ENCODE peak calls at places on chromosome 10, in six cellular contexts. K is uterus; H is fibroblast of lung; L is naive thymus-derived CD4-positive, alpha-beta T cell; I is neuronal stem cell; F is breast epithelium. Q is an unnamed sample.
A peak's percentile ranks its signal among the peaks of the same experiment; 100 is the strongest.

GRCh38 chr10:86642499-86642898 is 11.8 kb upstream of the OPN4 start:
- DNase-seq in K (no peak), H (no peak), L (no peak), I (no peak), F (no peak), Q (no peak)

GRCh38 chr10:50470345-50470744 is 153.4 kb downstream of the SGMS1 start:
- DNase-seq in K (no peak), H (no peak), L (no peak), I (no peak), F (no peak), Q (no peak)

GRCh38 chr10:85602306-85602705 is 764.3 kb downstream of the GRID1 start:
- DNase-seq in K (no peak), H (no peak), L (no peak), I (no peak), F (no peak), Q (no peak)

GRCh38 chr10:76185476-76186255 is 754.2 kb downstream of the LRMDA start:
- DNase-seq in K (no peak), H (no peak), L (no peak), I (no peak), F (no peak), Q (no peak)

GRCh38 chr10:31125789-31126188 is 94.1 kb upstream of the ZNF438 start:
- DNase-seq in K (no peak), H (no peak), L (no peak), I (no peak), F (no peak), Q (no peak)

GRCh38 chr10:69839696-69840345 is 38.1 kb downstream of the COL13A1 start:
- DNase-seq in K (no peak), H (peak; percentile 55), L (no peak), I (no peak), F (peak; percentile 27), Q (peak; percentile 23)

GRCh38 chr10:71297343-71297742 is 21.7 kb upstream of the SLC29A3 start:
- DNase-seq in K (no peak), H (no peak), L (no peak), I (no peak), F (no peak), Q (no peak)

GRCh38 chr10:22245567-22245966 is 27.8 kb upstream of the EBLN1 start:
- DNase-seq in K (no peak), H (no peak), L (no peak), I (no peak), F (no peak), Q (no peak)

GRCh38 chr10:58743466-58744115 is 230.9 kb downstream of the BICC1 start:
- DNase-seq in K (no peak), H (no peak), L (no peak), I (peak; percentile 41), F (no peak), Q (no peak)

GRCh38 chr10:68925489-68925888 is 24.4 kb downstream of the DDX50 start:
- DNase-seq in K (no peak), H (no peak), L (no peak), I (no peak), F (no peak), Q (no peak)

GRCh38 chr10:113458944-113459343 is 93.9 kb upstream of the HABP2 start:
- DNase-seq in K (no peak), H (no peak), L (no peak), I (no peak), F (no peak), Q (no peak)

GRCh38 chr10:78868048-78868447 is 200.7 kb upstream of the ZMIZ1 start:
- DNase-seq in K (no peak), H (no peak), L (no peak), I (no peak), F (no peak), Q (no peak)

GRCh38 chr10:78865518-78865835 is 203.3 kb upstream of the ZMIZ1 start:
- DNase-seq in K (no peak), H (peak; percentile 5), L (no peak), I (no peak), F (peak; percentile 27), Q (peak; percentile 67)

GRCh38 chr10:78865931-78866717 is 202.6 kb upstream of the ZMIZ1 start:
- DNase-seq in K (no peak), H (no peak), L (no peak), I (no peak), F (no peak), Q (no peak)

GRCh38 chr10:78867555-78867939 is 201.2 kb upstream of the ZMIZ1 start:
- DNase-seq in K (no peak), H (no peak), L (no peak), I (no peak), F (no peak), Q (no peak)

DNA sequence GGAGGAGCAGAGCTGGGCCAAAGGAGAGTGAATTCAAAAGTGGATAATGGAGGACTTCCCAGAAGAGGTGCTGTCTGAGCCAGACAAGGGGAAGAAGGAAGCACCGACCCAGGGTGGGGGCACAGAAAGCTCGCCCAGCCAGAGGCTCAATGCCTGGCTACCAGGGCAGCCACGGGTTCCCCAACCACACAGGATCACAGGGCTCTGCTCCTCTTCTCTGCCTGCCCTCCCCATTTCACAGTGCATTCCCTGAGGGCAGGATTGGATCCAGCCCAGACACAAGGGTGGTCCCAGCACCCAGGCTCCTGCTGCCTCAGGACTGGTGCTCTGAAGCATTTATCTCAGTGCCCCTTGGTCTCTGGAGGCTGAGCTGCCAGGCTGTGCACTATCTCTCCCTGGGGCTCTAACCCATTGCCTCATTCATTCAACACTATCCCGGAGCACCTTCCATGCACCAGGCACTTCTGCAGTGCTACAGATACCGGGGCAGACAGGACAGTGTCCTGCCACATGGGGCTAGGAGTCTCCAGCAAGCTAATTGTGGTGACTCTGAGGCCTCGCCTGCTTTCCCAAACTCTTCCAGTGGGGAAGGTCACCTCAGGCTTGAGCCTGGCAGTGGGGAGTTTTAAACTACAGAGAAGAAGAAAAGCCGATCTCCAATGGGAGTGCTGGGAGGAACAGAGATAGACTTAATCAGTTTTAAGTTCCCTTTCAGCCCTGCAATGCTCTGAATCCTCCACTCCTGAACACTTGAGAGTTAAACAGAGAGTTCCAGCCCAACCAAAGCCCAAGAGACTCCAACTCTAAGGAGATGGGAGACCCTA is 201.8 kb upstream of the ZMIZ1 start:
- DNase-seq in K (no peak), H (no peak), L (no peak), I (no peak), F (no peak), Q (no peak)
- H3K9me3 ChIP-seq in K (no peaks in the 10 kb centered on the region), H (no peaks in the 10 kb centered on the region), L (no peaks in the 10 kb centered on the region), I (no peaks in the 10 kb centered on the region), F (no peaks in the 10 kb centered on the region), Q (no peaks in the 10 kb centered on the region)

DNA sequence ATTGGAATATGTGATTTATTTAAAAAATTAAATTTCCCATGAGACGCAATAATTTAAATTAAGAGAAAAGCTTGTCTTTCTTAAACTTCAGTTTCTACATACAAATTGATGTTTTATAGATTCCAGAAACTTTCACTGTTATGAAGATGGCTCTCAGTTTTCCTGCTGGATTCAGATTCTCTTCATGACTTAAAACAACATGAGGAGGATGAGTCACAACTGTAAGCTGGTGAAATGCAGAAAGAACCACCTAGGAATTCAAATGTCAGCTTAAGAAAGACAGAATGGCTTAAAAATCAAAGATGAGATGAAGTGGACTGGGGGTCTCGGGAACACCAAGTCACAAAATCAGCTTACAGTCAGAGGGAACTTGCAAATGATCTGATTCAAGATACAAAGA is 280.0 kb downstream of the KCNMA1 start:
- DNase-seq in K (no peak), H (peak; percentile 72), L (no peak), I (no peak), F (no peak), Q (no peak)
- H3K27ac ChIP-seq in K (peak overlapping the region; percentile 60), H (peak overlapping the region; percentile 69), L (no peak overlapping the region), I (no peak overlapping the region), F (no peak overlapping the region), Q (no peak overlapping the region)

DNA sequence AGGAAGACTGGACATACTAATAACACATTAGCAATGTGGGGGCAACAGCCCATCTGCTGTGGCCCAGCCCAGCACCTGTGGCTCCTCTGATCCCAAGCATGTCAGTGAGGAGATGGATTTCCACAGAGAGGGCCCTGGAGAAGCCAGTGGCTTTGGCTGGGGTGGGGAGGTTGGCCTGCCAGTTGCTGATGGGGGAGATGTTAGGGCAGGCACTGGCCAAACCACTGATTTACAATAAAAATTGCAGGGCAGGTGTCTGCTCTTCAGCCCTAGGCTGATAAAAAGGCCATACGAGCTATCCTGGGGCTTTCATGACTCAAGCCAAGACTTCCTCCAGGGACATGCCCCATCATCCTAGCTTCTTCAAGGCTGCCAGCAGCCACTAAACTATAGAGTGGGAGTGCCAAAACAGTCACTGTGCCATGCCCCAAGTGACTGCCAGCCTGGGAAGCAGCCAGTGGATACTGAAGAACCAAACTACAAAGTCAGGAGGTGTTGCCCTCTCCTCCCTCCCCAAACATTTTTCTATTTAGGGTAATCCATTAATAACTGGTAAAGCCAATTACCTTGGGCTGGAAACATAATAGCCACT is 37.8 kb downstream of the DPCD start:
- DNase-seq in K (no peak), H (no peak), L (no peak), I (no peak), F (no peak), Q (peak; percentile 44)
- H3K36me3 ChIP-seq in K (no peaks in the 10 kb centered on the region), H (no peaks in the 10 kb centered on the region), L (peaks cover 14% of the 10 kb centered on the region), I (peaks cover 3% of the 10 kb centered on the region), F (no peaks in the 10 kb centered on the region), Q (peaks cover 3% of the 10 kb centered on the region)

DNA sequence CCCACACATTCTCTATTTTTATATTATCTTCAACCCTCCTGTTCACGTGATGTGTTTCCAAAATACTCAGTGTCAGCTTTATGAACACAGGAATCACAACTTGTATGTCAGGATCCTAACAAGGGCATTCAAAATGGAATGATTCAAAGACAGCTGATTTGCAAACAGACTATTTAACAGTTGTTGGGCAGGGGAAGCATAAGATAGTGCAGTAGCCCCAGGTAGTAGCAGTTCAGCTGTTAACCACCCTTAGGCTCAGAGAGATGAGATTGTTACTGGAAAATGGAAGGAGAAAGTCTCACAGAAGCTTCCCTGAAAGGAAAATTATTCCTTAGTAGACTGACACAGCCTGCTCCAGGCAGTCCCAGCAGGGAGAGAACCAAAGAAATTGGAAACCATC is 15.5 kb upstream of the LIPA start:
- DNase-seq in K (no peak), H (no peak), L (no peak), I (no peak), F (no peak), Q (no peak)
- H3K9me3 ChIP-seq in K (no peaks in the 10 kb centered on the region), H (no peaks in the 10 kb centered on the region), L (no peaks in the 10 kb centered on the region), I (peaks cover 9% of the 10 kb centered on the region), F (no peaks in the 10 kb centered on the region), Q (no peaks in the 10 kb centered on the region)

GRCh38 chr10:3805791-3806381 is 20.9 kb upstream of the KLF6 start:
- DNase-seq in K (peak; percentile 52), H (peak; percentile 75), L (no peak), I (no peak), F (no peak), Q (no peak)

GRCh38 chr10:3805227-3805790 is 20.3 kb upstream of the KLF6 start:
- DNase-seq in K (no peak), H (peak; percentile 75), L (peak; percentile 91), I (no peak), F (no peak), Q (no peak)

GRCh38 chr10:3802526-3803002 is 17.6 kb upstream of the KLF6 start:
- DNase-seq in K (no peak), H (no peak), L (no peak), I (no peak), F (no peak), Q (no peak)

GRCh38 chr10:3803295-3803883 is 18.4 kb upstream of the KLF6 start:
- DNase-seq in K (no peak), H (no peak), L (no peak), I (no peak), F (no peak), Q (no peak)

GRCh38 chr10:3803884-3804741 is 19.1 kb upstream of the KLF6 start:
- DNase-seq in K (no peak), H (no peak), L (peak; percentile 64), I (no peak), F (no peak), Q (no peak)
- H3K27ac ChIP-seq in K (peak overlapping the region; percentile 92), H (peak overlapping the region; percentile 95), L (peak overlapping the region; percentile 82), I (no peak overlapping the region), F (peak overlapping the region; percentile 75), Q (peak overlapping the region; percentile 100)

Q was measured in thyroid gland.